ENCODE peak calls at places on chromosomes 6 and 20, in nine cellular contexts. Q is left ventricle myocardium inferior; F is T follicular helper cell; T is activated CD4-positive, alpha-beta T cell treated with anti-CD3 and anti-CD28 coated beads, Interleukin-2, amount 50 U/mL, for 1 hour; R is caudate nucleus; J is hippocampal formation; Z is mammary epithelial cell; L is nucleus accumbens; B is NCI-H69. M is an unnamed sample.

GRCh38 chr6:138509371-138509770 is 10.1 kb upstream of the NHSL1 start:
- DNase-seq in Q (peak; percentile 28), F (peak; percentile 26), T (peak; percentile 42), R (no peak), J (peak; percentile 17), Z (peak; percentile 47), L (no peak), B (peak; percentile 84), M (no peak)

GRCh38 chr6:2944405-2945068 is 26.8 kb downstream of the SERPINB6 start:
- DNase-seq in Q (no peak), F (no peak), T (no peak), R (no peak), J (no peak), Z (no peak), L (no peak), B (no peak), M (no peak)

GRCh38 chr20:45890077-45890996 is 671 bp downstream of the NEURL2 start:
- DNase-seq in Q (peak; percentile 85), F (peak; percentile 22), T (peak; percentile 44), R (no peak), J (peak; percentile 49), Z (no peak), L (peak; percentile 36), B (peak; percentile 73), M (peak; percentile 71)

GRCh38 chr20:18046535-18046934 is 11.2 kb downstream of the OVOL2 start:
- DNase-seq in Q (no peak), F (no peak), T (no peak), R (no peak), J (no peak), Z (no peak), L (no peak), B (no peak), M (no peak)

GRCh38 chr20:41411458-41411857 is 44.8 kb upstream of the EMILIN3 start:
- DNase-seq in Q (no peak), F (no peak), T (no peak), R (no peak), J (no peak), Z (peak; percentile 5), L (no peak), B (peak; percentile 7), M (no peak)

GRCh38 chr6:37283786-37284185 is 25.8 kb upstream of the TMEM217 start:
- DNase-seq in Q (peak; percentile 65), F (no peak), T (no peak), R (no peak), J (peak; percentile 14), Z (no peak), L (peak; percentile 13), B (no peak), M (peak; percentile 45)

GRCh38 chr6:158322724-158323560 is 10.7 kb downstream of the TULP4 start:
- DNase-seq in Q (no peak), F (no peak), T (no peak), R (no peak), J (no peak), Z (peak; percentile 89), L (no peak), B (no peak), M (no peak)

GRCh38 chr6:107847844-107848802 is 24.0 kb upstream of the SCML4 start:
- DNase-seq in Q (peak; percentile 84), F (peak; percentile 64), T (peak; percentile 73), R (peak; percentile 55), J (peak; percentile 70), Z (peak; percentile 66), L (peak; percentile 70), B (peak; percentile 93), M (peak; percentile 83)

GRCh38 chr6:137882225-137882961 is 15.3 kb downstream of the TNFAIP3 start:
- DNase-seq in Q (no peak), F (peak; percentile 43), T (peak; percentile 38), R (no peak), J (no peak), Z (peak; percentile 44), L (no peak), B (no peak), M (no peak)

GRCh38 chr20:22928679-22929078 is 106.4 kb upstream of the SSTR4 start:
- DNase-seq in Q (no peak), F (no peak), T (no peak), R (no peak), J (no peak), Z (no peak), L (no peak), B (no peak), M (no peak)

GRCh38 chr6:20038805-20039204 is 173.5 kb downstream of the MBOAT1 start:
- DNase-seq in Q (no peak), F (no peak), T (no peak), R (no peak), J (no peak), Z (peak; percentile 58), L (no peak), B (no peak), M (no peak)

GRCh38 chr6:41367700-41368099 is 32.3 kb downstream of the NCR2 start:
- DNase-seq in Q (peak; percentile 28), F (no peak), T (no peak), R (peak; percentile 4), J (peak; percentile 65), Z (peak; percentile 24), L (peak; percentile 12), B (peak; percentile 92), M (peak; percentile 56)

GRCh38 chr20:32457476-32457986 is 99.4 kb downstream of the ASXL1 start:
- DNase-seq in Q (peak; percentile 62), F (no peak), T (no peak), R (peak; percentile 54), J (peak; percentile 80), Z (peak; percentile 46), L (peak; percentile 56), B (peak; percentile 93), M (peak; percentile 84)

GRCh38 chr6:3009930-3010329 is 10.2 kb downstream of the NQO2 start:
- DNase-seq in Q (no peak), F (no peak), T (no peak), R (no peak), J (no peak), Z (no peak), L (no peak), B (no peak), M (no peak)

GRCh38 chr6:141914646-141915045 is 218.1 kb upstream of the GJE1 start:
- DNase-seq in Q (no peak), F (no peak), T (no peak), R (no peak), J (no peak), Z (no peak), L (no peak), B (no peak), M (no peak)

GRCh38 chr6:36033935-36034334 is 6.3 kb downstream of the MAPK14 start:
- DNase-seq in Q (no peak), F (no peak), T (peak; percentile 8), R (no peak), J (no peak), Z (peak; percentile 16), L (no peak), B (no peak), M (no peak)

GRCh38 chr20:40667503-40667902 is 21.5 kb downstream of the MAFB start:
- DNase-seq in Q (no peak), F (no peak), T (no peak), R (no peak), J (no peak), Z (no peak), L (no peak), B (no peak), M (no peak)

GRCh38 chr6:61887425-61887824 is 398.6 kb downstream of the KHDRBS2 start:
- DNase-seq in Q (no peak), F (no peak), T (no peak), R (no peak), J (no peak), Z (no peak), L (no peak), B (peak; percentile 33), M (no peak)

GRCh38 chr6:150640556-150641206 is 41.0 kb downstream of the PLEKHG1 start:
- DNase-seq in Q (no peak), F (no peak), T (no peak), R (no peak), J (no peak), Z (no peak), L (no peak), B (no peak), M (no peak)

GRCh38 chr6:78810698-78811097 is 56.7 kb upstream of the IRAK1BP1 start:
- DNase-seq in Q (no peak), F (no peak), T (no peak), R (no peak), J (no peak), Z (peak; percentile 100), L (no peak), B (no peak), M (no peak)

GRCh38 chr6:71478834-71479541 is 190.4 kb downstream of the OGFRL1 start:
- DNase-seq in Q (no peak), F (no peak), T (no peak), R (no peak), J (no peak), Z (peak; percentile 85), L (no peak), B (no peak), M (no peak)

GRCh38 chr20:48800227-48800626 is 27.6 kb downstream of the PREX1 start:
- DNase-seq in Q (no peak), F (no peak), T (no peak), R (no peak), J (no peak), Z (no peak), L (no peak), B (no peak), M (no peak)

GRCh38 chr20:36642136-36642535 is 3.9 kb downstream of the SLA2 start:
- DNase-seq in Q (no peak), F (no peak), T (no peak), R (no peak), J (no peak), Z (no peak), L (no peak), B (no peak), M (no peak)

GRCh38 chr20:22180244-22180643 is 404.1 kb downstream of the FOXA2 start:
- DNase-seq in Q (no peak), F (no peak), T (no peak), R (no peak), J (no peak), Z (no peak), L (no peak), B (peak; percentile 9), M (no peak)

GRCh38 chr6:160102956-160103824 is 18.4 kb upstream of the SLC22A1 start:
- DNase-seq in Q (no peak), F (no peak), T (no peak), R (no peak), J (no peak), Z (no peak), L (no peak), B (peak; percentile 41), M (peak; percentile 35)

GRCh38 chr6:53284901-53285300 is 63.8 kb downstream of the ELOVL5 start:
- DNase-seq in Q (no peak), F (no peak), T (no peak), R (no peak), J (no peak), Z (no peak), L (no peak), B (no peak), M (no peak)

GRCh38 chr6:15389079-15389758 is 143.3 kb downstream of the JARID2 start:
- DNase-seq in Q (no peak), F (no peak), T (no peak), R (no peak), J (no peak), Z (no peak), L (peak; percentile 30), B (no peak), M (no peak)

GRCh38 chr20:32839982-32840285 is 18.8 kb upstream of the EFCAB8 start:
- DNase-seq in Q (no peak), F (no peak), T (no peak), R (no peak), J (no peak), Z (no peak), L (no peak), B (no peak), M (no peak)

GRCh38 chr6:169592558-169592957 is 109.3 kb downstream of the WDR27 start:
- DNase-seq in Q (no peak), F (no peak), T (no peak), R (no peak), J (no peak), Z (peak; percentile 21), L (no peak), B (no peak), M (no peak)

GRCh38 chr6:151216812-151217211 is 23.0 kb upstream of the AKAP12 start:
- DNase-seq in Q (no peak), F (no peak), T (no peak), R (no peak), J (no peak), Z (no peak), L (no peak), B (no peak), M (no peak)

GRCh38 chr6:166029506-166029905 is 138.1 kb downstream of the TBXT start:
- DNase-seq in Q (no peak), F (no peak), T (no peak), R (no peak), J (no peak), Z (no peak), L (no peak), B (no peak), M (no peak)